ENCODE peak calls at places on chromosomes 2 and 18, in four cellular contexts. P, J, L and Z are unnamed samples.

GRCh38 chr2:117997872-117998454 is 15.9 kb downstream of the CCDC93 start:
- DNase-seq in J (no peak), P (no peak), L (no peak), Z (no peak)

GRCh38 chr2:126714191-126714965 is 58.4 kb downstream of the GYPC start:
- DNase-seq in L (no peak), J (no peak), P (peak; percentile 29), Z (no peak)

GRCh38 chr2:106105151-106105922 is 88.8 kb downstream of the UXS1 start:
- DNase-seq in J (peak; percentile 19), P (no peak), L (no peak), Z (peak; percentile 4)

GRCh38 chr18:12038082-12038660 is 55.5 kb upstream of the ANKRD62 start:
- DNase-seq in J (peak; percentile 37), L (no peak), P (no peak), Z (no peak)

GRCh38 chr2:240956161-240956934 is 42.1 kb upstream of the SNED1 start:
- DNase-seq in P (no peak), J (no peak), L (no peak), Z (no peak)

GRCh38 chr18:42635378-42636048 is 480.0 kb downstream of the RIT2 start:
- DNase-seq in L (no peak), J (peak; percentile 27), P (no peak), Z (no peak)

GRCh38 chr18:12291690-12292089 is 16.4 kb upstream of the TUBB6 start:
- DNase-seq in J (no peak), L (no peak), P (no peak), Z (no peak)

GRCh38 chr2:218997730-218998129 is 4.5 kb upstream of the CRYBA2 start:
- DNase-seq in J (no peak), L (no peak), P (no peak), Z (peak; percentile 67)

GRCh38 chr18:74840492-74841167 is 243.0 kb downstream of the ZNF407 start:
- DNase-seq in J (no peak), P (no peak), L (no peak), Z (no peak)

GRCh38 chr18:26642461-26643348 is 94.4 kb upstream of the KCTD1 start:
- DNase-seq in P (no peak), L (no peak), J (no peak), Z (no peak)

GRCh38 chr2:218418717-218419458 is at the start of gene VIL1:
- DNase-seq in J (peak; percentile 37), P (no peak), L (no peak), Z (peak; percentile 56)

GRCh38 chr2:39845460-39846146 is 66.5 kb upstream of the THUMPD2 start:
- DNase-seq in J (no peak), L (no peak), P (peak; percentile 62), Z (no peak)

GRCh38 chr18:63249781-63250180 is 69.8 kb downstream of the BCL2 start:
- DNase-seq in L (no peak), J (no peak), P (no peak), Z (no peak)

GRCh38 chr2:222912117-222912516 is 51.3 kb downstream of the ACSL3 start:
- DNase-seq in J (no peak), L (no peak), P (no peak), Z (peak; percentile 58)

GRCh38 chr18:433960-434359 is 66.5 kb downstream of the COLEC12 start:
- DNase-seq in P (no peak), L (no peak), J (no peak), Z (no peak)

GRCh38 chr18:46676162-46676830 is 19.3 kb upstream of the LOXHD1 start:
- DNase-seq in L (no peak), P (no peak), J (peak; percentile 69), Z (no peak)

GRCh38 chr2:152243723-152244122 is 68.2 kb upstream of the STAM2 start:
- DNase-seq in J (no peak), P (no peak), L (no peak), Z (no peak)

GRCh38 chr2:158464426-158465281 is 7.9 kb downstream of the PKP4 start:
- DNase-seq in J (no peak), L (no peak), P (no peak), Z (peak; percentile 26)

GRCh38 chr2:70753978-70754377 is 14.0 kb downstream of the ADD2 start:
- DNase-seq in J (no peak), L (no peak), P (no peak), Z (no peak)

GRCh38 chr2:45713126-45713525 is 61.7 kb downstream of the PRKCE start:
- DNase-seq in L (no peak), P (no peak), J (no peak), Z (peak; percentile 71)

GRCh38 chr2:201118957-201119848 is 3.2 kb downstream of the CFLAR start:
- DNase-seq in L (no peak), P (no peak), J (no peak), Z (peak; percentile 64)

GRCh38 chr2:2328847-2329246 is 2.2 kb downstream of the MYT1L start:
- DNase-seq in P (no peak), L (peak; percentile 70), J (peak; percentile 48), Z (peak; percentile 64)

GRCh38 chr18:13313006-13313661 is 94.6 kb downstream of the LDLRAD4 start:
- DNase-seq in P (no peak), J (no peak), L (no peak), Z (no peak)

GRCh38 chr2:29688429-29688828 is 233.0 kb downstream of the ALK start:
- DNase-seq in J (no peak), L (no peak), P (no peak), Z (no peak)

GRCh38 chr2:202429164-202429980 is 53.2 kb downstream of the BMPR2 start:
- DNase-seq in P (no peak), J (no peak), L (no peak), Z (no peak)

GRCh38 chr2:56217106-56217505 is 33.3 kb downstream of the CCDC85A start:
- DNase-seq in J (no peak), L (no peak), P (no peak), Z (no peak)

GRCh38 chr2:203802277-203803045 is 65.1 kb upstream of the CTLA4 start:
- DNase-seq in P (no peak), J (no peak), L (no peak), Z (no peak)

GRCh38 chr2:10957396-10957795 is 45.7 kb downstream of the KCNF1 start:
- DNase-seq in P (no peak), L (no peak), J (no peak), Z (no peak)

GRCh38 chr18:3903341-3903740 is 453.4 kb downstream of the TGIF1 start:
- DNase-seq in J (no peak), P (no peak), L (no peak), Z (no peak)

GRCh38 chr18:11043694-11044093 is 105.7 kb downstream of the PIEZO2 start:
- DNase-seq in P (no peak), L (no peak), J (no peak), Z (no peak)

GRCh38 chr2:218982312-218983262 is 2.4 kb downstream of the FEV start:
- DNase-seq in J (peak; percentile 38), L (no peak), P (no peak), Z (no peak)

GRCh38 chr2:227188292-227188691 is 23.9 kb downstream of the COL4A3 start:
- DNase-seq in P (no peak), L (no peak), J (no peak), Z (no peak)

GRCh38 chr2:42047488-42048317 is at the start of gene PKDCC:
- DNase-seq in P (peak; percentile 74), J (peak; percentile 76), L (peak; percentile 34), Z (peak; percentile 11)

GRCh38 chr2:98730053-98730850 is 680 bp downstream of the MGAT4A start:
- DNase-seq in P (peak; percentile 69), J (peak; percentile 32), L (no peak), Z (peak; percentile 55)

GRCh38 chr2:161426416-161426787 is 10.3 kb downstream of the TBR1 start:
- DNase-seq in P (no peak), J (peak; percentile 37), L (no peak), Z (no peak)